ENCODE peak calls at places on chromosome 22, in five cellular contexts. One of them, this sample, is unnamed.

GRCh38 chr22:20580611-20581502 is 73.4 kb downstream of the MED15 start:
- DNase-seq in stimulated activated CD8-positive, alpha-beta memory T cell treated with anti-CD3 and anti-CD28 coated beads, Interleukin-15, amount 100 ng/mL, for 24 hours: no peak
- DNase-seq in globus pallidus: no peak
- DNase-seq in retina: no peak
- DNase-seq in NCI-H1694 treated with DMSO at 0.1 percent for 48 hours: no peak
- DNase-seq in this sample: no peak

GRCh38 chr22:19733755-19734154 is 10.4 kb downstream of the GP1BB start:
- DNase-seq in NCI-H1694 treated with DMSO at 0.1 percent for 48 hours: no peak
- DNase-seq in stimulated activated CD8-positive, alpha-beta memory T cell treated with anti-CD3 and anti-CD28 coated beads, Interleukin-15, amount 100 ng/mL, for 24 hours: no peak
- DNase-seq in retina: no peak
- DNase-seq in globus pallidus: no peak
- DNase-seq in this sample: no peak

GRCh38 chr22:19693581-19693980 is 20.7 kb upstream of the SEPTIN5 start:
- DNase-seq in stimulated activated CD8-positive, alpha-beta memory T cell treated with anti-CD3 and anti-CD28 coated beads, Interleukin-15, amount 100 ng/mL, for 24 hours: no peak
- DNase-seq in retina: no peak
- DNase-seq in globus pallidus: no peak
- DNase-seq in NCI-H1694 treated with DMSO at 0.1 percent for 48 hours: no peak
- DNase-seq in this sample: no peak

GRCh38 chr22:26395926-26396325 is 33.1 kb upstream of the ASPHD2 start:
- DNase-seq in stimulated activated CD8-positive, alpha-beta memory T cell treated with anti-CD3 and anti-CD28 coated beads, Interleukin-15, amount 100 ng/mL, for 24 hours: no peak
- DNase-seq in retina: no peak
- DNase-seq in globus pallidus: no peak
- DNase-seq in NCI-H1694 treated with DMSO at 0.1 percent for 48 hours: no peak
- DNase-seq in this sample: no peak

GRCh38 chr22:27299181-27300085 is 502.1 kb downstream of the MN1 start:
- DNase-seq in stimulated activated CD8-positive, alpha-beta memory T cell treated with anti-CD3 and anti-CD28 coated beads, Interleukin-15, amount 100 ng/mL, for 24 hours: no peak
- DNase-seq in NCI-H1694 treated with DMSO at 0.1 percent for 48 hours: peak; percentile 22
- DNase-seq in retina: peak; percentile 68
- DNase-seq in globus pallidus: no peak
- DNase-seq in this sample: no peak

GRCh38 chr22:44032126-44032730 is 8.1 kb downstream of the PARVB start:
- DNase-seq in globus pallidus: no peak
- DNase-seq in NCI-H1694 treated with DMSO at 0.1 percent for 48 hours: no peak
- DNase-seq in stimulated activated CD8-positive, alpha-beta memory T cell treated with anti-CD3 and anti-CD28 coated beads, Interleukin-15, amount 100 ng/mL, for 24 hours: no peak
- DNase-seq in retina: peak; percentile 50
- DNase-seq in this sample: no peak

GRCh38 chr22:40417041-40417440 is 46.6 kb downstream of the SGSM3 start:
- DNase-seq in retina: no peak
- DNase-seq in globus pallidus: no peak
- DNase-seq in NCI-H1694 treated with DMSO at 0.1 percent for 48 hours: no peak
- DNase-seq in stimulated activated CD8-positive, alpha-beta memory T cell treated with anti-CD3 and anti-CD28 coated beads, Interleukin-15, amount 100 ng/mL, for 24 hours: no peak
- DNase-seq in this sample: no peak

GRCh38 chr22:29621761-29622526 is 18.5 kb downstream of the NF2 start:
- DNase-seq in stimulated activated CD8-positive, alpha-beta memory T cell treated with anti-CD3 and anti-CD28 coated beads, Interleukin-15, amount 100 ng/mL, for 24 hours: no peak
- DNase-seq in globus pallidus: no peak
- DNase-seq in retina: no peak
- DNase-seq in NCI-H1694 treated with DMSO at 0.1 percent for 48 hours: peak; percentile 53
- DNase-seq in this sample: peak; percentile 81

GRCh38 chr22:43228330-43228729 is 41.4 kb upstream of the TTLL12 start:
- DNase-seq in globus pallidus: no peak
- DNase-seq in NCI-H1694 treated with DMSO at 0.1 percent for 48 hours: peak; percentile 55
- DNase-seq in stimulated activated CD8-positive, alpha-beta memory T cell treated with anti-CD3 and anti-CD28 coated beads, Interleukin-15, amount 100 ng/mL, for 24 hours: no peak
- DNase-seq in retina: no peak
- DNase-seq in this sample: no peak

GRCh38 chr22:31179345-31179744 is 19.4 kb downstream of the RNF185 start:
- DNase-seq in globus pallidus: no peak
- DNase-seq in NCI-H1694 treated with DMSO at 0.1 percent for 48 hours: no peak
- DNase-seq in stimulated activated CD8-positive, alpha-beta memory T cell treated with anti-CD3 and anti-CD28 coated beads, Interleukin-15, amount 100 ng/mL, for 24 hours: no peak
- DNase-seq in retina: no peak
- DNase-seq in this sample: peak; percentile 37

GRCh38 chr22:22103078-22103593 is 120.5 kb upstream of the TOP3B start:
- DNase-seq in stimulated activated CD8-positive, alpha-beta memory T cell treated with anti-CD3 and anti-CD28 coated beads, Interleukin-15, amount 100 ng/mL, for 24 hours: no peak
- DNase-seq in retina: no peak
- DNase-seq in NCI-H1694 treated with DMSO at 0.1 percent for 48 hours: no peak
- DNase-seq in globus pallidus: no peak
- DNase-seq in this sample: no peak

GRCh38 chr22:34897126-34897525 is 168.8 kb upstream of the ISX start:
- DNase-seq in retina: no peak
- DNase-seq in globus pallidus: no peak
- DNase-seq in NCI-H1694 treated with DMSO at 0.1 percent for 48 hours: no peak
- DNase-seq in stimulated activated CD8-positive, alpha-beta memory T cell treated with anti-CD3 and anti-CD28 coated beads, Interleukin-15, amount 100 ng/mL, for 24 hours: no peak
- DNase-seq in this sample: no peak

GRCh38 chr22:36461665-36462474 is 19.6 kb downstream of the TXN2 start:
- DNase-seq in stimulated activated CD8-positive, alpha-beta memory T cell treated with anti-CD3 and anti-CD28 coated beads, Interleukin-15, amount 100 ng/mL, for 24 hours: no peak
- DNase-seq in retina: peak; percentile 61
- DNase-seq in globus pallidus: no peak
- DNase-seq in NCI-H1694 treated with DMSO at 0.1 percent for 48 hours: no peak
- DNase-seq in this sample: no peak

GRCh38 chr22:44195189-44195871 is 14.6 kb downstream of the PARVG start:
- DNase-seq in stimulated activated CD8-positive, alpha-beta memory T cell treated with anti-CD3 and anti-CD28 coated beads, Interleukin-15, amount 100 ng/mL, for 24 hours: no peak
- DNase-seq in NCI-H1694 treated with DMSO at 0.1 percent for 48 hours: no peak
- DNase-seq in globus pallidus: no peak
- DNase-seq in retina: no peak
- DNase-seq in this sample: no peak

GRCh38 chr22:19889951-19890350 is 35.3 kb upstream of the GNB1L start:
- DNase-seq in stimulated activated CD8-positive, alpha-beta memory T cell treated with anti-CD3 and anti-CD28 coated beads, Interleukin-15, amount 100 ng/mL, for 24 hours: no peak
- DNase-seq in retina: no peak
- DNase-seq in NCI-H1694 treated with DMSO at 0.1 percent for 48 hours: no peak
- DNase-seq in globus pallidus: no peak
- DNase-seq in this sample: no peak

GRCh38 chr22:19566599-19567382 is 42.6 kb upstream of the CLDN5 start:
- DNase-seq in retina: no peak
- DNase-seq in stimulated activated CD8-positive, alpha-beta memory T cell treated with anti-CD3 and anti-CD28 coated beads, Interleukin-15, amount 100 ng/mL, for 24 hours: no peak
- DNase-seq in globus pallidus: no peak
- DNase-seq in NCI-H1694 treated with DMSO at 0.1 percent for 48 hours: no peak
- DNase-seq in this sample: no peak

GRCh38 chr22:37198290-37199102 is 10.4 kb upstream of the C1QTNF6 start:
- DNase-seq in globus pallidus: peak; percentile 75
- DNase-seq in retina: peak; percentile 84
- DNase-seq in NCI-H1694 treated with DMSO at 0.1 percent for 48 hours: peak; percentile 69
- DNase-seq in stimulated activated CD8-positive, alpha-beta memory T cell treated with anti-CD3 and anti-CD28 coated beads, Interleukin-15, amount 100 ng/mL, for 24 hours: peak; percentile 94
- DNase-seq in this sample: no peak

GRCh38 chr22:42344391-42344861 is 74.0 kb upstream of the TCF20 start:
- DNase-seq in NCI-H1694 treated with DMSO at 0.1 percent for 48 hours: peak; percentile 69
- DNase-seq in globus pallidus: peak; percentile 91
- DNase-seq in retina: no peak
- DNase-seq in stimulated activated CD8-positive, alpha-beta memory T cell treated with anti-CD3 and anti-CD28 coated beads, Interleukin-15, amount 100 ng/mL, for 24 hours: no peak
- DNase-seq in this sample: peak; percentile 97

GRCh38 chr22:31977141-31977781 is 32.9 kb downstream of the YWHAH start:
- DNase-seq in retina: peak; percentile 76
- DNase-seq in stimulated activated CD8-positive, alpha-beta memory T cell treated with anti-CD3 and anti-CD28 coated beads, Interleukin-15, amount 100 ng/mL, for 24 hours: peak; percentile 67
- DNase-seq in globus pallidus: peak; percentile 51
- DNase-seq in NCI-H1694 treated with DMSO at 0.1 percent for 48 hours: peak; percentile 95
- DNase-seq in this sample: peak; percentile 47

GRCh38 chr22:35477911-35478582 is 62.6 kb upstream of the RASD2 start:
- DNase-seq in globus pallidus: no peak
- DNase-seq in stimulated activated CD8-positive, alpha-beta memory T cell treated with anti-CD3 and anti-CD28 coated beads, Interleukin-15, amount 100 ng/mL, for 24 hours: no peak
- DNase-seq in retina: no peak
- DNase-seq in NCI-H1694 treated with DMSO at 0.1 percent for 48 hours: no peak
- DNase-seq in this sample: peak; percentile 78

GRCh38 chr22:28360846-28361424 is 318.7 kb downstream of the TTC28 start:
- DNase-seq in NCI-H1694 treated with DMSO at 0.1 percent for 48 hours: no peak
- DNase-seq in retina: no peak
- DNase-seq in globus pallidus: no peak
- DNase-seq in stimulated activated CD8-positive, alpha-beta memory T cell treated with anti-CD3 and anti-CD28 coated beads, Interleukin-15, amount 100 ng/mL, for 24 hours: no peak
- DNase-seq in this sample: no peak

GRCh38 chr22:50264946-50265669 is 3.6 kb upstream of the MAPK12 start:
- DNase-seq in NCI-H1694 treated with DMSO at 0.1 percent for 48 hours: no peak
- DNase-seq in retina: no peak
- DNase-seq in stimulated activated CD8-positive, alpha-beta memory T cell treated with anti-CD3 and anti-CD28 coated beads, Interleukin-15, amount 100 ng/mL, for 24 hours: no peak
- DNase-seq in globus pallidus: no peak
- DNase-seq in this sample: no peak

GRCh38 chr22:46262449-46263207 is 515 bp downstream of the PKDREJ start:
- DNase-seq in globus pallidus: no peak
- DNase-seq in stimulated activated CD8-positive, alpha-beta memory T cell treated with anti-CD3 and anti-CD28 coated beads, Interleukin-15, amount 100 ng/mL, for 24 hours: no peak
- DNase-seq in NCI-H1694 treated with DMSO at 0.1 percent for 48 hours: no peak
- DNase-seq in retina: peak; percentile 54
- DNase-seq in this sample: no peak

GRCh38 chr22:42610211-42610610 is 4.5 kb downstream of the POLDIP3 start:
- DNase-seq in stimulated activated CD8-positive, alpha-beta memory T cell treated with anti-CD3 and anti-CD28 coated beads, Interleukin-15, amount 100 ng/mL, for 24 hours: no peak
- DNase-seq in retina: no peak
- DNase-seq in globus pallidus: no peak
- DNase-seq in NCI-H1694 treated with DMSO at 0.1 percent for 48 hours: no peak
- DNase-seq in this sample: no peak

GRCh38 chr22:50676661-50677492 is 4.3 kb downstream of the SHANK3 start:
- DNase-seq in NCI-H1694 treated with DMSO at 0.1 percent for 48 hours: no peak
- DNase-seq in retina: no peak
- DNase-seq in stimulated activated CD8-positive, alpha-beta memory T cell treated with anti-CD3 and anti-CD28 coated beads, Interleukin-15, amount 100 ng/mL, for 24 hours: no peak
- DNase-seq in globus pallidus: no peak
- DNase-seq in this sample: no peak

GRCh38 chr22:43276311-43276710 is 66.9 kb downstream of the SCUBE1 start:
- DNase-seq in retina: no peak
- DNase-seq in globus pallidus: no peak
- DNase-seq in stimulated activated CD8-positive, alpha-beta memory T cell treated with anti-CD3 and anti-CD28 coated beads, Interleukin-15, amount 100 ng/mL, for 24 hours: no peak
- DNase-seq in NCI-H1694 treated with DMSO at 0.1 percent for 48 hours: no peak
- DNase-seq in this sample: no peak

GRCh38 chr22:46614070-46614931 is 5.9 kb upstream of the GRAMD4 start:
- DNase-seq in stimulated activated CD8-positive, alpha-beta memory T cell treated with anti-CD3 and anti-CD28 coated beads, Interleukin-15, amount 100 ng/mL, for 24 hours: no peak
- DNase-seq in globus pallidus: no peak
- DNase-seq in retina: no peak
- DNase-seq in NCI-H1694 treated with DMSO at 0.1 percent for 48 hours: no peak
- DNase-seq in this sample: no peak

GRCh38 chr22:17773606-17774205 is 563 bp downstream of the BID start:
- DNase-seq in globus pallidus: no peak
- DNase-seq in NCI-H1694 treated with DMSO at 0.1 percent for 48 hours: no peak
- DNase-seq in stimulated activated CD8-positive, alpha-beta memory T cell treated with anti-CD3 and anti-CD28 coated beads, Interleukin-15, amount 100 ng/mL, for 24 hours: no peak
- DNase-seq in retina: peak; percentile 90
- DNase-seq in this sample: peak; percentile 53

GRCh38 chr22:38756631-38757463 is 1.0 kb upstream of the SUN2 start:
- DNase-seq in NCI-H1694 treated with DMSO at 0.1 percent for 48 hours: no peak
- DNase-seq in retina: no peak
- DNase-seq in stimulated activated CD8-positive, alpha-beta memory T cell treated with anti-CD3 and anti-CD28 coated beads, Interleukin-15, amount 100 ng/mL, for 24 hours: no peak
- DNase-seq in globus pallidus: no peak
- DNase-seq in this sample: no peak

GRCh38 chr22:29146101-29146560 is 59.6 kb upstream of the EMID1 start:
- DNase-seq in globus pallidus: no peak
- DNase-seq in retina: no peak
- DNase-seq in NCI-H1694 treated with DMSO at 0.1 percent for 48 hours: no peak
- DNase-seq in stimulated activated CD8-positive, alpha-beta memory T cell treated with anti-CD3 and anti-CD28 coated beads, Interleukin-15, amount 100 ng/mL, for 24 hours: no peak
- DNase-seq in this sample: no peak

GRCh38 chr22:49010086-49010863 is 817.4 kb downstream of the BRD1 start:
- DNase-seq in globus pallidus: no peak
- DNase-seq in stimulated activated CD8-positive, alpha-beta memory T cell treated with anti-CD3 and anti-CD28 coated beads, Interleukin-15, amount 100 ng/mL, for 24 hours: no peak
- DNase-seq in retina: peak; percentile 21
- DNase-seq in NCI-H1694 treated with DMSO at 0.1 percent for 48 hours: no peak
- DNase-seq in this sample: no peak

GRCh38 chr22:32323513-32324164 is 34.0 kb upstream of the RFPL3 start:
- DNase-seq in NCI-H1694 treated with DMSO at 0.1 percent for 48 hours: no peak
- DNase-seq in globus pallidus: no peak
- DNase-seq in stimulated activated CD8-positive, alpha-beta memory T cell treated with anti-CD3 and anti-CD28 coated beads, Interleukin-15, amount 100 ng/mL, for 24 hours: no peak
- DNase-seq in retina: no peak
- DNase-seq in this sample: no peak

GRCh38 chr22:32707971-32708370 is 93.5 kb upstream of the TIMP3 start:
- DNase-seq in retina: no peak
- DNase-seq in NCI-H1694 treated with DMSO at 0.1 percent for 48 hours: no peak
- DNase-seq in globus pallidus: no peak
- DNase-seq in stimulated activated CD8-positive, alpha-beta memory T cell treated with anti-CD3 and anti-CD28 coated beads, Interleukin-15, amount 100 ng/mL, for 24 hours: no peak
- DNase-seq in this sample: no peak

GRCh38 chr22:45999379-45999971 is 22.5 kb upstream of the WNT7B start:
- DNase-seq in NCI-H1694 treated with DMSO at 0.1 percent for 48 hours: peak; percentile 23
- DNase-seq in globus pallidus: no peak
- DNase-seq in stimulated activated CD8-positive, alpha-beta memory T cell treated with anti-CD3 and anti-CD28 coated beads, Interleukin-15, amount 100 ng/mL, for 24 hours: no peak
- DNase-seq in retina: no peak
- DNase-seq in this sample: no peak

GRCh38 chr22:36546932-36547331 is 18.0 kb upstream of the EIF3D start:
- DNase-seq in stimulated activated CD8-positive, alpha-beta memory T cell treated with anti-CD3 and anti-CD28 coated beads, Interleukin-15, amount 100 ng/mL, for 24 hours: no peak
- DNase-seq in retina: no peak
- DNase-seq in globus pallidus: no peak
- DNase-seq in NCI-H1694 treated with DMSO at 0.1 percent for 48 hours: no peak
- DNase-seq in this sample: no peak